ENCODE peak calls at places on chromosome 20, in ten cellular contexts. One of them, this sample, is unnamed.

GRCh38 chr20:49595811-49596545 is 28.0 kb upstream of the PTGIS start:
- DNase-seq in AG10803: peak; percentile 68
- DNase-seq in fibroblast of mammary gland: peak; percentile 73
- DNase-seq in H1: no peak
- DNase-seq in mammary epithelial cell: no peak
- DNase-seq in mucosa of descending colon: no peak
- DNase-seq in brain microvascular endothelial cell: peak; percentile 64
- DNase-seq in spleen: no peak
- DNase-seq in CD8-positive, alpha-beta T cell: peak; percentile 22
- DNase-seq in cardiac fibroblast: peak; percentile 51
- DNase-seq in this sample: no peak

GRCh38 chr20:1368448-1369199 is 24.2 kb downstream of the FKBP1A start:
- DNase-seq in AG10803: peak; percentile 43
- DNase-seq in fibroblast of mammary gland: peak; percentile 52
- DNase-seq in H1: no peak
- DNase-seq in mammary epithelial cell: no peak
- DNase-seq in mucosa of descending colon: no peak
- DNase-seq in brain microvascular endothelial cell: peak; percentile 33
- DNase-seq in spleen: no peak
- DNase-seq in CD8-positive, alpha-beta T cell: no peak
- DNase-seq in cardiac fibroblast: peak; percentile 56
- DNase-seq in this sample: peak; percentile 69

GRCh38 chr20:1369970-1370369 is 22.9 kb downstream of the FKBP1A start:
- DNase-seq in AG10803: no peak
- DNase-seq in fibroblast of mammary gland: no peak
- DNase-seq in H1: no peak
- DNase-seq in mammary epithelial cell: no peak
- DNase-seq in mucosa of descending colon: no peak
- DNase-seq in brain microvascular endothelial cell: no peak
- DNase-seq in spleen: no peak
- DNase-seq in CD8-positive, alpha-beta T cell: no peak
- DNase-seq in cardiac fibroblast: no peak
- DNase-seq in this sample: no peak

GRCh38 chr20:4063631-4064030 is 48.3 kb upstream of the RNF24 start:
- DNase-seq in AG10803: peak; percentile 61
- DNase-seq in fibroblast of mammary gland: no peak
- DNase-seq in H1: no peak
- DNase-seq in mammary epithelial cell: no peak
- DNase-seq in mucosa of descending colon: no peak
- DNase-seq in brain microvascular endothelial cell: peak; percentile 24
- DNase-seq in spleen: no peak
- DNase-seq in CD8-positive, alpha-beta T cell: no peak
- DNase-seq in cardiac fibroblast: peak; percentile 55
- DNase-seq in this sample: no peak

GRCh38 chr20:34861386-34862084 is 11.1 kb downstream of the GGT7 start:
- DNase-seq in AG10803: no peak
- DNase-seq in fibroblast of mammary gland: no peak
- DNase-seq in H1: no peak
- DNase-seq in mammary epithelial cell: no peak
- DNase-seq in mucosa of descending colon: peak; percentile 84
- DNase-seq in brain microvascular endothelial cell: no peak
- DNase-seq in spleen: no peak
- DNase-seq in CD8-positive, alpha-beta T cell: no peak
- DNase-seq in cardiac fibroblast: no peak
- DNase-seq in this sample: no peak

GRCh38 chr20:43691928-43692524 is 25.1 kb downstream of the MYBL2 start:
- DNase-seq in AG10803: peak; percentile 36
- DNase-seq in fibroblast of mammary gland: peak; percentile 46
- DNase-seq in H1: peak; percentile 78
- DNase-seq in mammary epithelial cell: peak; percentile 27
- DNase-seq in mucosa of descending colon: peak; percentile 61
- DNase-seq in brain microvascular endothelial cell: peak; percentile 36
- DNase-seq in spleen: peak; percentile 87
- DNase-seq in CD8-positive, alpha-beta T cell: peak; percentile 54
- DNase-seq in cardiac fibroblast: peak; percentile 56
- DNase-seq in this sample: peak; percentile 55

GRCh38 chr20:44863661-44864060 is 21.8 kb upstream of the YWHAB start:
- DNase-seq in AG10803: no peak
- DNase-seq in fibroblast of mammary gland: no peak
- DNase-seq in H1: peak; percentile 14
- DNase-seq in mammary epithelial cell: no peak
- DNase-seq in mucosa of descending colon: no peak
- DNase-seq in brain microvascular endothelial cell: no peak
- DNase-seq in spleen: no peak
- DNase-seq in CD8-positive, alpha-beta T cell: no peak
- DNase-seq in cardiac fibroblast: no peak
- DNase-seq in this sample: no peak

GRCh38 chr20:37827605-37828004 is 75.3 kb upstream of the VSTM2L start:
- DNase-seq in AG10803: no peak
- DNase-seq in fibroblast of mammary gland: no peak
- DNase-seq in H1: no peak
- DNase-seq in mammary epithelial cell: no peak
- DNase-seq in mucosa of descending colon: no peak
- DNase-seq in brain microvascular endothelial cell: no peak
- DNase-seq in spleen: no peak
- DNase-seq in CD8-positive, alpha-beta T cell: no peak
- DNase-seq in cardiac fibroblast: no peak
- DNase-seq in this sample: no peak

GRCh38 chr20:17456226-17456625 is 75.0 kb downstream of the BFSP1 start:
- DNase-seq in AG10803: no peak
- DNase-seq in fibroblast of mammary gland: no peak
- DNase-seq in H1: no peak
- DNase-seq in mammary epithelial cell: no peak
- DNase-seq in mucosa of descending colon: no peak
- DNase-seq in brain microvascular endothelial cell: no peak
- DNase-seq in spleen: no peak
- DNase-seq in CD8-positive, alpha-beta T cell: no peak
- DNase-seq in cardiac fibroblast: no peak
- DNase-seq in this sample: no peak

DNA sequence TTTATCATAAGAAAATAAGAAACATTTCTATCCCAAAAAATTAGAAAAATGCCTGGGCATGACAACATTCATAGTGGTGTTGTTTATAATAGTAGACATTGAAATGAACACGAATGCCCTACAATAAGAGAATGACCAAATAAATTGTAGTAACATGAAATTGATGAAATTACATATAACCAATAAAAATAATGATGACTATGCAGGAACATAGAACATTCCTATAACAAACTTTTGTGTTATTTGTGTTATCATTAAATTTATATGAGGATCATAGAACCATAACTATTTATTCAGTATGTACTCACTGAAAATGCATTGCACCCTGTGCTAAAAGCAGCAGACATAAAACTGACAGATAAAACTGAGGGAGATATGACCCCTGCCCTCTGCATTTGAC is 399.7 kb downstream of the CBLN4 start:
- DNase-seq in AG10803: no peak
- DNase-seq in fibroblast of mammary gland: no peak
- DNase-seq in H1: no peak
- DNase-seq in mammary epithelial cell: no peak
- DNase-seq in mucosa of descending colon: no peak
- DNase-seq in brain microvascular endothelial cell: no peak
- DNase-seq in spleen: no peak
- DNase-seq in CD8-positive, alpha-beta T cell: no peak
- DNase-seq in cardiac fibroblast: no peak
- DNase-seq in this sample: no peak
- H3K4me3 ChIP-seq in AG10803: no peak overlapping the region
- H3K4me3 ChIP-seq in fibroblast of mammary gland: no peak overlapping the region
- H3K4me3 ChIP-seq in H1: no peak overlapping the region
- H3K4me3 ChIP-seq in mammary epithelial cell: no peak overlapping the region
- H3K4me3 ChIP-seq in mucosa of descending colon: no peak overlapping the region
- H3K4me3 ChIP-seq in brain microvascular endothelial cell: no peak overlapping the region
- H3K4me3 ChIP-seq in spleen: no peak overlapping the region
- H3K4me3 ChIP-seq in CD8-positive, alpha-beta T cell: no peak overlapping the region
- H3K4me3 ChIP-seq in cardiac fibroblast: no peak overlapping the region
- H3K4me3 ChIP-seq in this sample: no peak overlapping the region

DNA sequence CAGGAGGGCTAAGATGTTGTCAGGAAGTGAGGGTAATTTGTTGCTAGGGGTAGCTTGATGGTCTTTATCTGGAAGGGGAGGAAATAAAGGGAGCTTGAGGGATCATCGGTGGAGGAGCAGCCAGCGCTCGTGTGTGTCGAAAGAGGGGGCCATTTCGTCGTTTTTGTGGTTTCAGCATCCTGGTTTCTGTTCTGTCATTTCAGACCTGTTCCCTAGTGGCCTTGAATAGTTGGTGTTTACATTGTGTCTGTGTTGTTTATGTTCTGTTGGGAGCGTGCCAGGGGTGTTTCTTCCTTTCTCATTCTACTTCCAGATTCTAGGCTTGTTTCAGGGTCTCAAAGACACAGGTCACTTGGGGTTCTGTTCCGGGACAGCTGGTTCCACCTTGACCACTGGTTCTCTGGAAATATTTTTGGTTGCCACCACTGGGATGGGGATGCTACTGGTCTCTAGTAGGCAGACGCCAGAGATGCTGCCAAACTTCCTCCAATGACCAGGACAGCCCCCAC is 113.9 kb upstream of the NAA20 start:
- DNase-seq in AG10803: peak; percentile 28
- DNase-seq in fibroblast of mammary gland: peak; percentile 19
- DNase-seq in H1: no peak
- DNase-seq in mammary epithelial cell: no peak
- DNase-seq in mucosa of descending colon: no peak
- DNase-seq in brain microvascular endothelial cell: peak; percentile 43
- DNase-seq in spleen: no peak
- DNase-seq in CD8-positive, alpha-beta T cell: no peak
- DNase-seq in cardiac fibroblast: peak; percentile 68
- DNase-seq in this sample: peak; percentile 91
- TF ChIP-seq CTCF in AG10803: no peak
- TF ChIP-seq CTCF in fibroblast of mammary gland: no peak
- TF ChIP-seq CTCF in H1: no peak
- TF ChIP-seq CTCF in mammary epithelial cell: no peak
- TF ChIP-seq CTCF in mucosa of descending colon: no peak
- TF ChIP-seq CTCF in brain microvascular endothelial cell: peak; percentile 46
- TF ChIP-seq CTCF in spleen: peak; percentile 44
- TF ChIP-seq CTCF in CD8-positive, alpha-beta T cell: no peak
- TF ChIP-seq CTCF in cardiac fibroblast: no peak
- TF ChIP-seq CTCF in this sample: peak; percentile 54

DNA sequence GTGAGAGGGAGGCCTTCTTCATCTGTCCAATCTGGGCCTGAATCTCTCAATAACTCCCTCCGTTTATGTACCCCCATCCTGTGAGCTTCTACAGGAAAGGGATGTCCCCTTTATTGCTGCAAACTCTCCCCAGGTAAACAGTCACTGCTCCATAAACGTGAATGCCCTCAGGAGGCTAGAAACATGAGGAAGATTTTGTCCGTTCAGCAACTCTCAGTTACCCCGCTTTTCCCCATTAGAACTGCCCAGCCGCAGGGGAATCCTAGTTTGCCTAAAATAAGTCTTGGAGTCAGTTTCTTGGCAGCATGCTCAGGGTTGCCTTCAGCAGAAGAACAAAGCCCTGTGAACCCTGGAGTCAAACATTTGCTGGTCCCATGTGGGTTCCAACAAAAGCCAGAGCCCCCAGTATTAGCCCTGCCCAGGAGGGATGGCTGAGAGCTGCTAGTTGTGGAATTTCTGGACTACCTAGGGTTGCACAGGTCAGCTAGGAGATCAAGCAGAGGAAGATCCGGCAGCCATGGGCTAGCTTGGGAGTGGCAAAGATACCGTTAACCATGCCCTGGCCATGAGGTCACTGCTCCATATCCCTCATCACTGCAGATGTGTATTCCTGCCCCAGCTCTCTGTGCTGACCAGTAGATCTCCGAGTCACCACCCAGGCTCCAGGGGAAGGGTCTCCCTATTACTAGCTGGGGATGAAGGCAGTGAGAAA is 640 bp downstream of the LRRN4 start:
- DNase-seq in AG10803: no peak
- DNase-seq in fibroblast of mammary gland: no peak
- DNase-seq in H1: no peak
- DNase-seq in mammary epithelial cell: no peak
- DNase-seq in mucosa of descending colon: no peak
- DNase-seq in brain microvascular endothelial cell: no peak
- DNase-seq in spleen: no peak
- DNase-seq in CD8-positive, alpha-beta T cell: no peak
- DNase-seq in cardiac fibroblast: no peak
- DNase-seq in this sample: no peak
- H3K4me3 ChIP-seq in AG10803: no peak overlapping the region
- H3K4me3 ChIP-seq in fibroblast of mammary gland: no peak overlapping the region
- H3K4me3 ChIP-seq in H1: no peak overlapping the region
- H3K4me3 ChIP-seq in mammary epithelial cell: no peak overlapping the region
- H3K4me3 ChIP-seq in mucosa of descending colon: no peak overlapping the region
- H3K4me3 ChIP-seq in brain microvascular endothelial cell: no peak overlapping the region
- H3K4me3 ChIP-seq in spleen: no peak overlapping the region
- H3K4me3 ChIP-seq in CD8-positive, alpha-beta T cell: no peak overlapping the region
- H3K4me3 ChIP-seq in cardiac fibroblast: no peak overlapping the region
- H3K4me3 ChIP-seq in this sample: no peak overlapping the region

DNA sequence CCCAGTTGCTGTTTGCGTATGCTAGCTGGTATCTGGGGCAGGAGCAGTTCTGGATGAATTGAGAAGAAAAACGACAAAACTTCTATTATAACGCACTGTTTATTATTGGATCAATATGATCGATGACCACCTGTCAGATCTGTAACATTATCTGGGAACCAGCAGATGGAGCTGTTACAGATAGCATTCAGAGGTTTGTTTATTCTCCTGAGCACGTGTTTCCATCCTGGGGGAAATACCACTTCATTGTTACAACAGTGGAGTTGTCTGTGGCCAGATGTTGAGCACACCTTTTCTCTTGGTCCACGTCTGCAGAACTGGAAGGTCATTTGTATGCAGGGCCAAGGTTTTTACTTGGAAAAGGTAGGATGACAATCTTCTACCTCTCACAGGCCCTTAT is 16.0 kb upstream of the NKX2-2 start:
- DNase-seq in AG10803: no peak
- DNase-seq in fibroblast of mammary gland: no peak
- DNase-seq in H1: no peak
- DNase-seq in mammary epithelial cell: no peak
- DNase-seq in mucosa of descending colon: no peak
- DNase-seq in brain microvascular endothelial cell: no peak
- DNase-seq in spleen: no peak
- DNase-seq in CD8-positive, alpha-beta T cell: no peak
- DNase-seq in cardiac fibroblast: no peak
- DNase-seq in this sample: no peak
- TF ChIP-seq CTCF in AG10803: peak; percentile 31
- TF ChIP-seq CTCF in fibroblast of mammary gland: peak; percentile 29
- TF ChIP-seq CTCF in H1: peak; percentile 51
- TF ChIP-seq CTCF in mammary epithelial cell: peak; percentile 23
- TF ChIP-seq CTCF in mucosa of descending colon: no peak
- TF ChIP-seq CTCF in brain microvascular endothelial cell: no peak
- TF ChIP-seq CTCF in spleen: peak; percentile 18
- TF ChIP-seq CTCF in CD8-positive, alpha-beta T cell: peak; percentile 44
- TF ChIP-seq CTCF in cardiac fibroblast: peak; percentile 2
- TF ChIP-seq CTCF in this sample: peak; percentile 7

This sample was measured in fibroblast of villous mesenchyme.